ENCODE peak calls at places on chromosomes 16 and 17, in ten cellular contexts. Q is HuH-7; M is LoVo; E is GM10248; N is RWPE1; R is fibroblast of pulmonary artery; A is NCI-H1105; T is stimulated activated naive CD8-positive, alpha-beta T cell treated with anti-CD3 and anti-CD28 coated beads, Interleukin-15, Interleukin-2, amounts not matched to agents 100 U/mL and 50 U/mL, for 24 hours; G is left kidney; B is A549. L is an unnamed sample.

GRCh38 chr17:28396635-28397239 is 9.3 kb downstream of the SLC46A1 start:
- DNase-seq in Q (no peak), M (no peak), E (no peak), N (no peak), R (no peak), A (no peak), T (no peak), G (no peak), B (no peak), L (no peak)

GRCh38 chr17:10077561-10078299 is 120.7 kb downstream of the GAS7 start:
- DNase-seq in Q (no peak), M (no peak), E (no peak), N (no peak), R (no peak), A (no peak), T (no peak), G (no peak), B (no peak), L (no peak)

GRCh38 chr16:50671644-50672260 is 9.4 kb downstream of the SNX20 start:
- DNase-seq in Q (peak), M (no peak), E (no peak), N (no peak), R (peak), A (peak), T (peak), G (no peak), B (peak), L (no peak)

GRCh38 chr16:15835136-15835878 is 21.5 kb downstream of the MYH11 start:
- DNase-seq in Q (no peak), M (no peak), E (no peak), N (no peak), R (no peak), A (no peak), T (no peak), G (no peak), B (no peak), L (no peak)

GRCh38 chr17:81065500-81065899 is 30.5 kb downstream of the BAIAP2 start:
- DNase-seq in Q (no peak), M (no peak), E (no peak), N (no peak), R (no peak), A (no peak), T (no peak), G (no peak), B (no peak), L (no peak)

GRCh38 chr17:329794-330420 is 22.7 kb downstream of the RPH3AL start:
- DNase-seq in Q (no peak), M (no peak), E (no peak), N (no peak), R (no peak), A (no peak), T (no peak), G (no peak), B (no peak), L (no peak)

GRCh38 chr17:80153004-80153403 is 6.1 kb upstream of the EIF4A3 start:
- DNase-seq in Q (no peak), M (no peak), E (no peak), N (no peak), R (no peak), A (no peak), T (no peak), G (no peak), B (no peak), L (no peak)

GRCh38 chr16:59635674-59636073 is 901.6 kb upstream of the GOT2 start:
- DNase-seq in Q (no peak), M (no peak), E (no peak), N (no peak), R (peak), A (no peak), T (no peak), G (no peak), B (no peak), L (no peak)

GRCh38 chr17:45087496-45087975 is 26.4 kb downstream of the NMT1 start:
- DNase-seq in Q (no peak), M (no peak), E (no peak), N (no peak), R (no peak), A (no peak), T (no peak), G (no peak), B (no peak), L (no peak)

GRCh38 chr16:3841729-3842508 is 38.6 kb downstream of the CREBBP start:
- DNase-seq in Q (no peak), M (no peak), E (no peak), N (no peak), R (no peak), A (no peak), T (no peak), G (no peak), B (no peak), L (no peak)

GRCh38 chr16:67845291-67846062 is 1.3 kb upstream of the NUTF2 start:
- DNase-seq in Q (no peak), M (no peak), E (no peak), N (no peak), R (no peak), A (no peak), T (no peak), G (no peak), B (no peak), L (no peak)

GRCh38 chr17:12673788-12674187 is 8.1 kb downstream of the MYOCD start:
- DNase-seq in Q (no peak), M (no peak), E (no peak), N (no peak), R (peak), A (no peak), T (no peak), G (no peak), B (no peak), L (no peak)

GRCh38 chr17:28726396-28726911 is 421 bp upstream of the TLCD1 start:
- DNase-seq in Q (peak), M (peak), E (peak), N (no peak), R (peak), A (peak), T (peak), G (peak), B (peak), L (no peak)

GRCh38 chr17:72788950-72789585 is 303.4 kb downstream of the SLC39A11 start:
- DNase-seq in Q (peak), M (no peak), E (no peak), N (no peak), R (peak), A (no peak), T (no peak), G (no peak), B (no peak), L (no peak)

L was measured in Panc1.